ENCODE peak calls at places on chromosomes 13 and 19, in five cellular contexts. J is lower lobe of right lung, N is Daoy, Z is heart left ventricle, M is neuronal stem cell. R is an unnamed sample.

GRCh38 chr19:16301999-16302694 is 22.5 kb upstream of the KLF2 start:
- DNase-seq in J (no peak), N (peak; percentile 92), Z (no peak), M (no peak), R (no peak)

GRCh38 chr19:40718774-40719391 is 2.0 kb downstream of the ITPKC start:
- DNase-seq in J (peak; percentile 91), N (peak; percentile 63), Z (peak; percentile 48), M (no peak), R (peak; percentile 21)

GRCh38 chr19:33275559-33275932 is 26.8 kb downstream of the CEBPA start:
- DNase-seq in J (no peak), N (no peak), Z (no peak), M (no peak), R (no peak)

GRCh38 chr13:110116072-110116487 is 190.9 kb downstream of the COL4A1 start:
- DNase-seq in J (peak; percentile 79), N (no peak), Z (peak; percentile 57), M (peak; percentile 61), R (no peak)

GRCh38 chr13:113907637-113908617 is 44.1 kb upstream of the GAS6 start:
- DNase-seq in J (no peak), N (peak; percentile 65), Z (no peak), M (no peak), R (no peak)

GRCh38 chr13:86813198-86813597 is 858.0 kb upstream of the SLITRK5 start:
- DNase-seq in J (no peak), N (no peak), Z (no peak), M (no peak), R (no peak)

GRCh38 chr19:18023596-18024212 is 15.7 kb downstream of the ARRDC2 start:
- DNase-seq in J (peak; percentile 90), N (peak; percentile 82), Z (peak; percentile 95), M (no peak), R (peak; percentile 87)

GRCh38 chr19:1269478-1270167 is 491 bp downstream of the CIRBP start:
- DNase-seq in J (peak; percentile 91), N (peak; percentile 94), Z (peak; percentile 89), M (no peak), R (peak; percentile 81)

GRCh38 chr19:41128692-41129091 is 14.5 kb downstream of the CYP2F1 start:
- DNase-seq in J (no peak), N (no peak), Z (no peak), M (no peak), R (no peak)

GRCh38 chr19:42284641-42285341 is 15.7 kb downstream of the CIC start:
- DNase-seq in J (no peak), N (no peak), Z (no peak), M (peak; percentile 29), R (no peak)

GRCh38 chr19:29098863-29099481 is 114.0 kb downstream of the UQCRFS1 start:
- DNase-seq in J (peak; percentile 59), N (peak; percentile 77), Z (peak; percentile 42), M (no peak), R (peak; percentile 7)

GRCh38 chr13:43019811-43020210 is 3.6 kb upstream of the DNAJC15 start:
- DNase-seq in J (no peak), N (no peak), Z (no peak), M (no peak), R (no peak)

GRCh38 chr19:38537071-38537847 is 80.5 kb downstream of the MAP4K1 start:
- DNase-seq in J (peak; percentile 15), N (no peak), Z (no peak), M (no peak), R (no peak)

GRCh38 chr13:111925146-111925875 is 141.6 kb upstream of the SOX1 start:
- DNase-seq in J (no peak), N (no peak), Z (no peak), M (no peak), R (no peak)

GRCh38 chr13:77036294-77036693 is 9.3 kb upstream of the FBXL3 start:
- DNase-seq in J (no peak), N (no peak), Z (no peak), M (no peak), R (no peak)

GRCh38 chr19:40596608-40597328 is 4.4 kb upstream of the LTBP4 start:
- DNase-seq in J (peak; percentile 77), N (peak; percentile 82), Z (peak; percentile 67), M (no peak), R (no peak)

GRCh38 chr13:78241278-78241919 is 322.8 kb upstream of the EDNRB start:
- DNase-seq in J (peak; percentile 43), N (peak; percentile 41), Z (no peak), M (peak; percentile 44), R (peak; percentile 12)

GRCh38 chr13:99151516-99151915 is 49.1 kb upstream of the UBAC2 start:
- DNase-seq in J (no peak), N (peak; percentile 54), Z (no peak), M (no peak), R (peak; percentile 80)

GRCh38 chr13:87124785-87125074 is 546.4 kb upstream of the SLITRK5 start:
- DNase-seq in J (no peak), N (no peak), Z (no peak), M (no peak), R (no peak)

GRCh38 chr19:55909801-55910200 is 22.3 kb downstream of the NLRP13 start:
- DNase-seq in J (no peak), N (no peak), Z (no peak), M (no peak), R (no peak)

GRCh38 chr13:24038405-24038804 is 122.1 kb upstream of the SPATA13 start:
- DNase-seq in J (no peak), N (peak; percentile 33), Z (no peak), M (no peak), R (peak; percentile 53)

GRCh38 chr19:6464070-6464873 is at the start of gene CRB3:
- DNase-seq in J (peak; percentile 93), N (no peak), Z (no peak), M (no peak), R (no peak)

GRCh38 chr13:80342541-80343371 is 1.8 kb upstream of the SPRY2 start:
- DNase-seq in J (peak; percentile 92), N (peak; percentile 72), Z (peak; percentile 85), M (peak; percentile 85), R (peak; percentile 65)

GRCh38 chr13:41652735-41653361 is 195.5 kb downstream of the RGCC start:
- DNase-seq in J (no peak), N (peak; percentile 19), Z (peak; percentile 25), M (peak; percentile 12), R (no peak)

GRCh38 chr19:14091086-14091884 is 734 bp upstream of the SAMD1 start:
- DNase-seq in J (peak; percentile 60), N (peak; percentile 75), Z (peak; percentile 56), M (peak; percentile 78), R (peak; percentile 41)

GRCh38 chr13:44231786-44232516 is 141.7 kb upstream of the SERP2 start:
- DNase-seq in J (peak; percentile 87), N (peak; percentile 51), Z (no peak), M (peak; percentile 9), R (peak; percentile 98)

GRCh38 chr19:16627194-16627927 is 643 bp downstream of the MED26 start:
- DNase-seq in J (peak; percentile 62), N (peak; percentile 13), Z (no peak), M (peak; percentile 17), R (no peak)

R was measured in brain microvascular endothelial cell.